ENCODE peak calls at places on chromosomes 12 and 14, in five cellular contexts. U is AG04450, Y is GM13976, C is WTC11, L is endothelial cell. W is an unnamed sample.

GRCh38 chr12:62647586-62647985 is 181.0 kb downstream of the MON2 start:
- DNase-seq in Y (no peak), U (no peak), L (no peak), C (no peak), W (no peak)

GRCh38 chr12:93714382-93714781 is 37.2 kb downstream of the CRADD start:
- DNase-seq in Y (no peak), C (no peak), L (no peak), U (no peak), W (no peak)

GRCh38 chr12:95218852-95219171 is 1.2 kb downstream of the VEZT start:
- DNase-seq in C (no peak), Y (peak), L (peak), U (no peak), W (peak)

GRCh38 chr12:2858944-2859352 is 2.1 kb upstream of the TEX52 start:
- DNase-seq in U (no peak), C (no peak), L (no peak), Y (no peak), W (no peak)

GRCh38 chr12:106246891-106247730 is 709 bp downstream of the CKAP4 start:
- DNase-seq in L (peak), C (peak), Y (peak), U (no peak), W (peak)

GRCh38 chr12:113231275-113232231 is 10.3 kb downstream of the TPCN1 start:
- DNase-seq in L (no peak), U (no peak), C (no peak), Y (no peak), W (no peak)

GRCh38 chr12:115023898-115024297 is 339.9 kb upstream of the TBX3 start:
- DNase-seq in C (no peak), U (no peak), Y (no peak), L (no peak), W (no peak)

GRCh38 chr12:3527736-3528135 is 36.7 kb downstream of the PRMT8 start:
- DNase-seq in C (no peak), L (no peak), Y (no peak), U (no peak), W (no peak)

GRCh38 chr12:105705765-105706164 is 375.3 kb downstream of the C12orf75 start:
- DNase-seq in C (peak), U (peak), L (peak), Y (peak), W (peak)

GRCh38 chr12:14048949-14049545 is 67.6 kb upstream of the GRIN2B start:
- DNase-seq in L (no peak), C (no peak), Y (no peak), U (no peak), W (no peak)

GRCh38 chr12:27651201-27651600 is 45.0 kb upstream of the REP15 start:
- DNase-seq in C (no peak), U (no peak), Y (no peak), L (no peak), W (no peak)

GRCh38 chr12:58882796-58883195 is 37.5 kb downstream of the LRIG3 start:
- DNase-seq in C (no peak), L (no peak), U (no peak), Y (no peak), W (no peak)

GRCh38 chr14:65373671-65374039 is 38.9 kb upstream of the FUT8 start:
- DNase-seq in U (no peak), L (no peak), C (no peak), Y (no peak), W (no peak)

GRCh38 chr14:105218611-105219010 is 29.7 kb upstream of the BTBD6 start:
- DNase-seq in L (no peak), C (no peak), Y (no peak), U (no peak), W (no peak)

GRCh38 chr12:34392741-34393085 is 370.4 kb downstream of the ALG10 start:
- DNase-seq in Y (no peak), U (no peak), C (no peak), L (no peak), W (no peak)

GRCh38 chr12:51330186-51330585 is 6.2 kb upstream of the BIN2 start:
- DNase-seq in Y (no peak), L (no peak), C (no peak), U (no peak), W (no peak)

GRCh38 chr12:113577464-113578121 is 105.9 kb upstream of the LHX5 start:
- DNase-seq in Y (no peak), U (no peak), L (no peak), C (no peak), W (no peak)

GRCh38 chr14:94572637-94573303 is 8.5 kb upstream of the SERPINA5 start:
- DNase-seq in U (no peak), L (no peak), Y (no peak), C (no peak), W (no peak)

GRCh38 chr12:48996794-48997718 is 2.1 kb downstream of the DDN start:
- DNase-seq in Y (peak), C (peak), L (peak), U (no peak), W (peak)

GRCh38 chr12:7060353-7060954 is at the start of gene C1S:
- DNase-seq in L (peak), C (peak), Y (no peak), U (peak), W (no peak)
- TF ChIP-seq CTCF in L (no peak), C (no peak), Y (no peak), U (peak), W (no peak)

DNA sequence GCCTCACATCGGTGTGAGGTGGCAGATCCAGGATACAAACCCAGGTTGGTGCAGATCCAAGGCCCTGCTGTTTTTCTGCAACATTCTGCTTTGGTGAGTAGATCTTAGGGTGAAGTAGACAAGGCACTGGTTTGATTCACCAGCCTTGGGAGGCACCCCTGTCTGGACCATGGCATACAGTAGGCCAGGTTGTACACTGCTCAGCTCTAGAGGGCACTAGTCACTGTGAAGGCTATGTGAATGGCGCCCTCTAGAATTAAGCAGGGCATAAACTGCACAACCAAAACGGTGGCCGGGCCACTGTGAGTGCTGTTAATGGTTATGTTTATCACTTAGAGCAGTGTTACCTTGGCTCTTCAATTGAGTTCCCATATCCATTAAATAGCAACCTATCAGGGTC is 280.6 kb upstream of the PWP1 start:
- DNase-seq in U (no peak), C (peak), L (peak), Y (peak), W (peak)
- TF ChIP-seq CTCF in U (peak), C (no peak), L (peak), Y (peak), W (peak)

GRCh38 chr12:57521475-57522018 is 1.1 kb upstream of the MBD6 start:
- DNase-seq in U (no peak), C (peak), L (peak), Y (no peak), W (no peak)
- TF ChIP-seq CTCF in U (no peak), C (no peak), L (no peak), Y (no peak), W (no peak)

GRCh38 chr14:89186850-89187376 is 230.1 kb downstream of the FOXN3 start:
- DNase-seq in L (no peak), C (no peak), Y (no peak), U (no peak), W (no peak)
- TF ChIP-seq CTCF in L (no peak), C (no peak), Y (no peak), U (no peak), W (no peak)

GRCh38 chr12:5506295-5506694 is 74.4 kb downstream of the NTF3 start:
- DNase-seq in U (no peak), Y (no peak), L (no peak), C (no peak), W (no peak)
- TF ChIP-seq CTCF in U (no peak), Y (no peak), L (no peak), C (no peak), W (no peak)

GRCh38 chr12:98999569-98999968 is 354.5 kb downstream of the APAF1 start:
- DNase-seq in C (no peak), L (no peak), Y (no peak), U (no peak), W (no peak)

GRCh38 chr12:98997899-98998298 is 352.8 kb downstream of the APAF1 start:
- DNase-seq in Y (no peak), L (no peak), U (no peak), C (no peak), W (no peak)

GRCh38 chr12:98998697-98999299 is 353.7 kb downstream of the APAF1 start:
- DNase-seq in U (no peak), L (no peak), C (no peak), Y (peak), W (peak)
- TF ChIP-seq CTCF in U (peak), L (peak), C (peak), Y (peak), W (peak)